ENCODE peak calls at places on chromosomes 3 and 15, in six cellular contexts. W is heart left ventricle; R is MM.1S; Z is fibroblast of lung; K is CD8-positive, alpha-beta T cell; V is RWPE2. A is an unnamed sample.

GRCh38 chr3:188272481-188273372 is 118.8 kb downstream of the LPP start:
- DNase-seq in W (no peak), K (no peak), V (no peak), R (no peak), Z (peak), A (peak)

GRCh38 chr3:149339931-149340309 is 6.5 kb upstream of the TM4SF18 start:
- DNase-seq in V (peak), W (peak), R (no peak), Z (peak), K (no peak), A (peak)

GRCh38 chr3:193791041-193792032 is 198.3 kb downstream of the OPA1 start:
- DNase-seq in Z (no peak), K (no peak), W (no peak), V (no peak), R (no peak), A (no peak)

GRCh38 chr3:17233398-17233800 is 348.6 kb downstream of the PLCL2 start:
- DNase-seq in K (peak), W (no peak), V (no peak), R (peak), Z (peak), A (no peak)

GRCh38 chr3:82274897-82275296 is 513.5 kb upstream of the GBE1 start:
- DNase-seq in V (no peak), K (no peak), W (no peak), Z (no peak), R (no peak), A (no peak)

GRCh38 chr3:42780892-42781700 is 8.0 kb upstream of the CCDC13 start:
- DNase-seq in W (no peak), K (no peak), R (peak), V (no peak), Z (peak), A (no peak)

GRCh38 chr3:88149146-88149515 is 628 bp upstream of the C3orf38 start:
- DNase-seq in Z (peak), V (peak), W (no peak), R (peak), K (no peak), A (no peak)

GRCh38 chr3:15693340-15693739 is 91.8 kb downstream of the BTD start:
- DNase-seq in K (no peak), W (no peak), V (no peak), Z (no peak), R (no peak), A (no peak)

GRCh38 chr3:39147711-39148115 is 5.7 kb downstream of the CSRNP1 start:
- DNase-seq in W (peak), K (no peak), Z (peak), R (peak), V (no peak), A (no peak)

GRCh38 chr3:63351159-63352007 is 73.3 kb downstream of the SYNPR start:
- DNase-seq in R (peak), K (no peak), Z (peak), W (no peak), V (no peak), A (no peak)

GRCh38 chr3:48478631-48479555 is 25.1 kb downstream of the SHISA5 start:
- DNase-seq in K (peak), Z (no peak), W (no peak), R (peak), V (no peak), A (no peak)

GRCh38 chr3:113698891-113699465 is 2.5 kb upstream of the USF3 start:
- DNase-seq in R (no peak), Z (peak), V (no peak), K (no peak), W (no peak), A (peak)

GRCh38 chr15:85141601-85142185 is 160.0 kb downstream of the PDE8A start:
- DNase-seq in R (no peak), V (no peak), Z (peak), K (no peak), W (no peak), A (no peak)

GRCh38 chr15:46442196-46442595 is 807.4 kb downstream of the SQOR start:
- DNase-seq in Z (peak), K (no peak), R (no peak), W (no peak), V (peak), A (no peak)

GRCh38 chr15:79769081-79769481 is 127.7 kb downstream of the MTHFS start:
- DNase-seq in Z (peak), K (no peak), R (no peak), W (no peak), V (no peak), A (no peak)

GRCh38 chr3:194554488-194555098 is 67.8 kb upstream of the ATP13A3 start:
- DNase-seq in R (no peak), Z (no peak), V (no peak), K (no peak), W (no peak), A (no peak)

GRCh38 chr3:47413751-47414150 is 32.9 kb downstream of the PTPN23 start:
- DNase-seq in Z (no peak), K (no peak), R (no peak), V (no peak), W (no peak), A (no peak)

GRCh38 chr15:47371939-47372338 is 345.4 kb upstream of the SEMA6D start:
- DNase-seq in W (no peak), V (no peak), R (no peak), Z (no peak), K (no peak), A (no peak)

GRCh38 chr3:139108253-139108969 is 63.7 kb upstream of the PRR23C start:
- DNase-seq in R (no peak), W (no peak), V (no peak), K (no peak), Z (no peak), A (no peak)

GRCh38 chr3:151918253-151919029 is 45.0 kb downstream of the SUCNR1 start:
- DNase-seq in V (no peak), R (peak), W (no peak), Z (peak), K (no peak), A (no peak)

GRCh38 chr15:90686435-90687218 is 30.5 kb upstream of the BLM start:
- DNase-seq in V (no peak), W (no peak), Z (no peak), R (no peak), K (no peak), A (no peak)

GRCh38 chr15:40982855-40983254 is 29.6 kb downstream of the CHAC1 start:
- DNase-seq in V (no peak), W (no peak), Z (peak), R (no peak), K (no peak), A (peak)
- H3K27ac ChIP-seq in V (no peak), W (no peak), Z (peak), R (no peak), K (no peak), A (no peak)

GRCh38 chr15:100542290-100542689 is 13.5 kb upstream of the CERS3 start:
- DNase-seq in R (no peak), W (no peak), V (no peak), Z (no peak), K (no peak), A (no peak)

GRCh38 chr15:100544946-100545345 is 16.2 kb upstream of the CERS3 start:
- DNase-seq in W (no peak), R (no peak), K (no peak), Z (no peak), V (no peak), A (no peak)

GRCh38 chr15:100547961-100548360 is 19.2 kb upstream of the CERS3 start:
- DNase-seq in Z (no peak), K (no peak), V (no peak), R (no peak), W (no peak), A (no peak)

GRCh38 chr15:100544290-100544945 is 15.7 kb upstream of the CERS3 start:
- DNase-seq in W (no peak), Z (no peak), K (no peak), R (no peak), V (no peak), A (no peak)
- H3K4me3 ChIP-seq in W (no peak), Z (no peak), K (peak), R (no peak), V (no peak), A (no peak)

GRCh38 chr15:100703032-100703578 is 100.7 kb downstream of the ASB7 start:
- DNase-seq in R (peak), W (no peak), V (peak), Z (peak), K (no peak), A (no peak)
- H3K27ac ChIP-seq in R (no peak), W (no peak), V (peak), Z (no peak), K (no peak), A (no peak)

DNA sequence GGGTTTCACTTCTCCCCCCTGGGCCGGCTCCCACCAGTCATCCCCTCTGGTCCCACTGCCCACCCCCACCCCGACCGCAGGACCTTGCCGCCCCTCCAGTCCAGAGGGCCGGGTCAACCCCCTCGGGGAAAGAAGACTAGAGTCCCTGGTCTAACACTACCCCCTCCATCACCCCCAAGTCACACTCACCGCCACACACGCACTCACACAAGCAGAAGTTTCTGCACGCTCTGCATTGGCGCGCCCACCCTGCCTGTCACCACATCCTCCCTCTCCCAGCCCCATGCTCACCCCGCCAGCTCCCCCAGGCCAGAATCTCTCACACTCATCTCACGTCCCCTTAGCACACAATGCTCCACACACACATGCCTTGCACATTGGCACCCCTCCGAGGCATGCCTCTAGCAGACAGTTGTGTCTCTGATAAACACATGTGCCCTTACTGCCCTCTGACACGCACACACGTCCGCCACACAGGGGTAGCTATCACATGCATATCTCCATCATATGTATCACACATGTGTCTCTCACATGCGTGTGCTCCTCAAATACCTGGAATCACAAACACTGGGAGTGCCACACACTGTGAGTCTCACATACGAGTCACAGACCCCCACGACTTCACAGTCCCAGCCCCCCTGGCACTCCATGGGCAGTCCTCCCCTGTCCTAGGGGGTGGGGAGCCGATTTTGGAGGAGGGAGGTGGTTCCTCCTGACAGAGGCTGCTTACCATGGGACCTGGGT is 760 bp downstream of the FBLN2 start:
- DNase-seq in Z (no peak), K (peak), V (no peak), R (no peak), W (no peak), A (no peak)
- H3K4me3 ChIP-seq in Z (peak), K (peak), V (peak), R (no peak), W (peak), A (peak)

GRCh38 chr15:92413511-92413910 is 19.8 kb downstream of the ST8SIA2 start:
- DNase-seq in V (no peak), Z (no peak), W (no peak), K (no peak), R (no peak), A (no peak)

GRCh38 chr15:92416557-92416956 is 22.9 kb downstream of the ST8SIA2 start:
- DNase-seq in V (no peak), Z (no peak), W (no peak), R (no peak), K (no peak), A (no peak)

GRCh38 chr15:92411256-92411655 is 17.6 kb downstream of the ST8SIA2 start:
- DNase-seq in V (no peak), Z (no peak), W (no peak), R (no peak), K (no peak), A (no peak)

GRCh38 chr15:92418864-92419263 is 25.2 kb downstream of the ST8SIA2 start:
- DNase-seq in V (no peak), Z (no peak), K (no peak), R (no peak), W (no peak), A (no peak)

DNA sequence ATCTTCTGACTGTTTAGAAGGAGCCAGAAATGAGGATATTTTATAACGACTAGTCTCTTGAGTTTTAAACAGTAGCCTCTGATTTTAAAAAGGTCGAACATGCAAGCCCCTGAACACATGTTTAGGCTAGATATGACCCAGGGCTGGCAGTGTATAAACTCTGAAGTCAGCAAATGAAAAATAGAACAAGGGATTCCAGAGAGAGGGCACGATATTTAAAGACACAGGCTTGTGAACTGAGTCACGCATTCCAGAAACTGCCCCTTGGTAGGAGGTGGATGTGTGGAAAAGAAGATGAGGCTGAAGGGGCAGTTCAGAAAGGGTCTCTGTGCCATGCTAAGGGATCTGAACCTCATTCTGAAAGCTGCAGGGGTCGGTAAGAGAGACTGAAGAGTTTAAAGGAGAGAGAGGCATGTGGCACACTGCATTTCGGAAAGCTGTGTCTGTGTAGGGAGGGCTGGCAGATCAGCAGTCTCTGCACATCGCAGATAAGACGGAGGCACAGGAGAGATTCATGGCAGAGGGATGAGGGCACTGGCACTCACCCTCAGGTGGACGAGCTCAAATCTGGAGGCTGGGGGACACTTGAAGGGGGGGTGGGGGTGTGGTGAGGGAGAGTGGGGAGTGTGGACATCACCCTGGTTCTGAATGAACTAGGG is 22.1 kb downstream of the ST8SIA2 start:
- DNase-seq in V (no peak), W (no peak), R (no peak), K (no peak), Z (no peak), A (no peak)
- H3K27ac ChIP-seq in V (no peak), W (peak), R (no peak), K (no peak), Z (no peak), A (no peak)

GRCh38 chr15:89409184-89409992 is 74.8 kb upstream of the POLG start:
- DNase-seq in K (no peak), V (no peak), R (no peak), Z (no peak), W (no peak), A (no peak)
- H3K4me3 ChIP-seq in K (peak), V (no peak), R (no peak), Z (peak), W (peak), A (no peak)

GRCh38 chr3:74489393-74489792 is 125.1 kb downstream of the CNTN3 start:
- DNase-seq in K (no peak), V (no peak), Z (no peak), W (no peak), R (no peak), A (no peak)
- H3K27ac ChIP-seq in K (no peak), V (no peak), Z (no peak), W (no peak), R (no peak), A (no peak)

GRCh38 chr3:127538569-127538968 is 52.0 kb downstream of the TPRA1 start:
- DNase-seq in Z (no peak), R (peak), V (no peak), K (no peak), W (no peak), A (no peak)

GRCh38 chr3:127535106-127535785 is 55.3 kb downstream of the TPRA1 start:
- DNase-seq in V (no peak), K (no peak), R (no peak), Z (no peak), W (no peak), A (no peak)

GRCh38 chr3:127539366-127540060 is 51.0 kb downstream of the TPRA1 start:
- DNase-seq in R (no peak), W (no peak), V (no peak), Z (no peak), K (no peak), A (no peak)

GRCh38 chr3:127535901-127536817 is 54.4 kb downstream of the TPRA1 start:
- DNase-seq in Z (no peak), W (no peak), V (no peak), R (peak), K (no peak), A (no peak)

GRCh38 chr3:127536818-127537810 is 53.4 kb downstream of the TPRA1 start:
- DNase-seq in V (no peak), R (no peak), K (no peak), W (no peak), Z (no peak), A (no peak)
- H3K4me3 ChIP-seq in V (no peak), R (no peak), K (no peak), W (no peak), Z (no peak), A (no peak)

A was measured in uterus.